ENCODE peak calls at places on chromosomes 12 and 14, in eight cellular contexts. One of them, this sample, is unnamed.

GRCh38 chr14:72888636-72889201 is 5.2 kb downstream of the DPF3 start:
- DNase-seq in kidney epithelial cell: no peak
- DNase-seq in cardiac muscle cell: no peak
- DNase-seq in choroid plexus epithelial cell: peak
- DNase-seq in hepatocyte: no peak
- DNase-seq in uterus: no peak
- DNase-seq in A549: no peak
- DNase-seq in tibial nerve: no peak
- DNase-seq in this sample: no peak

GRCh38 chr14:96581902-96582640 is 79.9 kb downstream of the PAPOLA start:
- DNase-seq in hepatocyte: no peak
- DNase-seq in A549: no peak
- DNase-seq in cardiac muscle cell: no peak
- DNase-seq in choroid plexus epithelial cell: no peak
- DNase-seq in kidney epithelial cell: no peak
- DNase-seq in uterus: no peak
- DNase-seq in tibial nerve: no peak
- DNase-seq in this sample: no peak

GRCh38 chr14:93430319-93430801 is 379 bp upstream of the UNC79 start:
- DNase-seq in kidney epithelial cell: no peak
- DNase-seq in uterus: no peak
- DNase-seq in choroid plexus epithelial cell: peak
- DNase-seq in cardiac muscle cell: peak
- DNase-seq in tibial nerve: no peak
- DNase-seq in A549: no peak
- DNase-seq in hepatocyte: peak
- DNase-seq in this sample: no peak

GRCh38 chr12:92334552-92334951 is 188.9 kb upstream of the BTG1 start:
- DNase-seq in kidney epithelial cell: no peak
- DNase-seq in A549: no peak
- DNase-seq in hepatocyte: no peak
- DNase-seq in choroid plexus epithelial cell: no peak
- DNase-seq in cardiac muscle cell: no peak
- DNase-seq in uterus: no peak
- DNase-seq in tibial nerve: no peak
- DNase-seq in this sample: no peak

GRCh38 chr12:128840862-128841468 is 12.3 kb upstream of the GLT1D1 start:
- DNase-seq in tibial nerve: no peak
- DNase-seq in cardiac muscle cell: no peak
- DNase-seq in choroid plexus epithelial cell: no peak
- DNase-seq in hepatocyte: no peak
- DNase-seq in kidney epithelial cell: no peak
- DNase-seq in A549: no peak
- DNase-seq in uterus: no peak
- DNase-seq in this sample: no peak

GRCh38 chr14:92748259-92749016 is at the start of gene LGMN:
- DNase-seq in hepatocyte: peak
- DNase-seq in kidney epithelial cell: peak
- DNase-seq in uterus: peak
- DNase-seq in A549: peak
- DNase-seq in choroid plexus epithelial cell: peak
- DNase-seq in cardiac muscle cell: peak
- DNase-seq in tibial nerve: peak
- DNase-seq in this sample: peak

GRCh38 chr14:105076805-105077648 is 11.8 kb upstream of the GPR132 start:
- DNase-seq in A549: no peak
- DNase-seq in uterus: no peak
- DNase-seq in kidney epithelial cell: no peak
- DNase-seq in cardiac muscle cell: no peak
- DNase-seq in tibial nerve: no peak
- DNase-seq in choroid plexus epithelial cell: no peak
- DNase-seq in hepatocyte: no peak
- DNase-seq in this sample: no peak

GRCh38 chr14:69331206-69331605 is 66.9 kb downstream of the ERH start:
- DNase-seq in kidney epithelial cell: no peak
- DNase-seq in tibial nerve: no peak
- DNase-seq in choroid plexus epithelial cell: no peak
- DNase-seq in cardiac muscle cell: no peak
- DNase-seq in hepatocyte: no peak
- DNase-seq in A549: no peak
- DNase-seq in uterus: no peak
- DNase-seq in this sample: no peak

GRCh38 chr14:83342590-83342989 is 1808.9 kb upstream of the SEL1L start:
- DNase-seq in kidney epithelial cell: no peak
- DNase-seq in A549: no peak
- DNase-seq in hepatocyte: no peak
- DNase-seq in tibial nerve: peak
- DNase-seq in cardiac muscle cell: no peak
- DNase-seq in choroid plexus epithelial cell: no peak
- DNase-seq in uterus: no peak
- DNase-seq in this sample: no peak

GRCh38 chr14:100675664-100676063 is 51.0 kb upstream of the DLK1 start:
- DNase-seq in kidney epithelial cell: no peak
- DNase-seq in cardiac muscle cell: no peak
- DNase-seq in tibial nerve: no peak
- DNase-seq in choroid plexus epithelial cell: no peak
- DNase-seq in hepatocyte: no peak
- DNase-seq in A549: no peak
- DNase-seq in uterus: no peak
- DNase-seq in this sample: no peak

GRCh38 chr14:69650948-69651369 is 39.6 kb downstream of the SUSD6 start:
- DNase-seq in hepatocyte: no peak
- DNase-seq in uterus: no peak
- DNase-seq in kidney epithelial cell: no peak
- DNase-seq in cardiac muscle cell: no peak
- DNase-seq in choroid plexus epithelial cell: no peak
- DNase-seq in A549: no peak
- DNase-seq in tibial nerve: no peak
- DNase-seq in this sample: no peak

GRCh38 chr14:21852775-21853174 is 179.2 kb upstream of the OR4E1 start:
- DNase-seq in uterus: no peak
- DNase-seq in kidney epithelial cell: no peak
- DNase-seq in tibial nerve: no peak
- DNase-seq in choroid plexus epithelial cell: no peak
- DNase-seq in A549: no peak
- DNase-seq in cardiac muscle cell: no peak
- DNase-seq in hepatocyte: no peak
- DNase-seq in this sample: no peak

GRCh38 chr14:21846227-21846885 is 172.7 kb upstream of the OR4E1 start:
- DNase-seq in hepatocyte: peak
- DNase-seq in kidney epithelial cell: no peak
- DNase-seq in cardiac muscle cell: peak
- DNase-seq in A549: peak
- DNase-seq in tibial nerve: peak
- DNase-seq in uterus: no peak
- DNase-seq in choroid plexus epithelial cell: peak
- DNase-seq in this sample: no peak

GRCh38 chr14:21852061-21852664 is 178.5 kb upstream of the OR4E1 start:
- DNase-seq in uterus: no peak
- DNase-seq in kidney epithelial cell: no peak
- DNase-seq in hepatocyte: peak
- DNase-seq in tibial nerve: peak
- DNase-seq in cardiac muscle cell: peak
- DNase-seq in A549: peak
- DNase-seq in choroid plexus epithelial cell: peak
- DNase-seq in this sample: no peak
- H3K4me3 ChIP-seq in uterus: no peak
- H3K4me3 ChIP-seq in kidney epithelial cell: no peak
- H3K4me3 ChIP-seq in hepatocyte: no peak
- H3K4me3 ChIP-seq in tibial nerve: no peak
- H3K4me3 ChIP-seq in cardiac muscle cell: no peak
- H3K4me3 ChIP-seq in A549: no peak
- H3K4me3 ChIP-seq in choroid plexus epithelial cell: no peak
- H3K4me3 ChIP-seq in this sample: no peak

GRCh38 chr12:91109148-91109564 is 2.1 kb downstream of the LUM start:
- DNase-seq in hepatocyte: peak
- DNase-seq in tibial nerve: peak
- DNase-seq in A549: peak
- DNase-seq in uterus: peak
- DNase-seq in kidney epithelial cell: no peak
- DNase-seq in choroid plexus epithelial cell: peak
- DNase-seq in cardiac muscle cell: peak
- DNase-seq in this sample: no peak
- H3K4me3 ChIP-seq in hepatocyte: peak
- H3K4me3 ChIP-seq in tibial nerve: peak
- H3K4me3 ChIP-seq in A549: no peak
- H3K4me3 ChIP-seq in uterus: peak
- H3K4me3 ChIP-seq in kidney epithelial cell: no peak
- H3K4me3 ChIP-seq in choroid plexus epithelial cell: peak
- H3K4me3 ChIP-seq in cardiac muscle cell: no peak
- H3K4me3 ChIP-seq in this sample: no peak

DNA sequence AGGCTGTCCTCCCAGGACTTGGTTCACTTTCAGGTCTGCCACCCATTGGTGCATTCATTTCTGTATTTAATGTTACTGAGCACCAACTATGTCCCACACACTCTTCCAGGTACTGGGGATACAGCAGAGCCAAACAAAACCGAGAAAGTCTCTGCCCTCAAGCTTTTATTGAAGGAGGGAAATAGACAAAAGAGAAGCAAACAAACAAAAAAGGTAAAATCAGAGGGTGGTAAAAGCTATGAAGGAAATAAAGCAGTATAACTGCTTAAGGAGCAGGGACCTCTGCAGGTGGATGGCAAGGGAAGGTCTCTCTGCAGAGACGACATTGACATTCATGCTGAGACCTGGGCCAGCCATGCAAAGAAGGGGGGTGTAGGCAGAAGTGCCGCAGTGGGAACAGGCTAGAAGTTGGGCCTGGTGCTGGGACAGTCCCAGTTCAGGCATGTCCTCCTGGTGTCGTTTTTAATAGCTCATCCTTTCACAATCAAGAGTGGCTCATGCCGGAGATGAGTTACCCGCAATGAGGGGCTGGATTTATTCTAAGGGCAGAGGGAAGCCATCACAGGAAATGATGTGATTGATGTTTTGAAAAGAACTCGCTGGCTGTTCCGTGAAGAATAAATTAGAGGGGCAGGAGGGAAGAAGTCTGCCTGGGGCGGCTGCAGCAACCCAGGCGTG is 72.8 kb downstream of the IRF2BPL start:
- DNase-seq in A549: peak
- DNase-seq in hepatocyte: no peak
- DNase-seq in cardiac muscle cell: no peak
- DNase-seq in kidney epithelial cell: no peak
- DNase-seq in choroid plexus epithelial cell: peak
- DNase-seq in tibial nerve: no peak
- DNase-seq in uterus: no peak
- DNase-seq in this sample: no peak
- H3K4me3 ChIP-seq in A549: peak
- H3K4me3 ChIP-seq in hepatocyte: no peak
- H3K4me3 ChIP-seq in cardiac muscle cell: no peak
- H3K4me3 ChIP-seq in kidney epithelial cell: no peak
- H3K4me3 ChIP-seq in choroid plexus epithelial cell: peak
- H3K4me3 ChIP-seq in tibial nerve: peak
- H3K4me3 ChIP-seq in uterus: peak
- H3K4me3 ChIP-seq in this sample: no peak

DNA sequence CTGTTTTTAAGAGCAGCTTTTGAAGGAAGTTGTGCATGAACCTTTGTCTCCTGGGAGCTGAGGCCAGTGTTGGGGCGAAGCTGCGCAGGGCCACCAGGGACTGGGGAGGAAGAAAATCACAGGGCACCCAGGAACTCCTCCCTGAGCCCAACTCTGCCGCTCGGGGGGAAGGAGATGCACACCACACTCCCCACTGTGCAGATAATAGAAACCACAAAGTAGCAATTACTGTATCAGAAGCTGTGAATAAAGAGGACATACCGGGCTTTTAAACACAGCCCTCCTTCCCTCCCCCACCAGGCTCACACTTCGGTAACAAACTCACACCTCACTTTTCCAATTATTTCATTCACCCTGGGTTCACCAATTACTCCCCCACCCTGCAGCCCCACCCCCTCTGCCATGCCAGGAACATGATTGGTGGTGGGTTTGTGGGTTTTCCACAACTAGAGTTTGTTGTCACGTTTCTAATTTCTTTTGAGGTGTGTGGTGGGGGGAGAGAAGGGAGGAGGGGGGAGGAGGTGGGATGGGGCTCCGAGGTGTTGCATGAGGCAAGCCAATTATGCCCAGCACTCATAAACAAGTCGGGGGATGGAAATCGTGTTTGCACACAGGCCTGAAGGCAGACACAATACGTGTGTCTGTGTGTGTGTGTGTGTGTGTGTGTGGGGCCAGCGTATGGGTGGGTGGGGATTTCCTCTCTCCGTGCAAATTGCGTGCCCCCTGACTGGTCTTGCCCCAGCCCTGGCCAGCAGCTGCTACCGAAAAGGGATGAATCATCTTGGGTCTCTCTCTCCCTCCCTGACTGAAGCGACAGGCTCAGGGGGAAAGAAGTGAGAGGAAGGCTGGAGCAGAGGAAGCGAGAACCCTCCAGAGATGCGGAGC is 103.3 kb downstream of the RBM19 start:
- DNase-seq in uterus: no peak
- DNase-seq in choroid plexus epithelial cell: peak
- DNase-seq in A549: peak
- DNase-seq in cardiac muscle cell: no peak
- DNase-seq in tibial nerve: no peak
- DNase-seq in kidney epithelial cell: peak
- DNase-seq in hepatocyte: peak
- DNase-seq in this sample: no peak
- H3K4me3 ChIP-seq in uterus: no peak
- H3K4me3 ChIP-seq in choroid plexus epithelial cell: no peak
- H3K4me3 ChIP-seq in A549: no peak
- H3K4me3 ChIP-seq in cardiac muscle cell: no peak
- H3K4me3 ChIP-seq in tibial nerve: no peak
- H3K4me3 ChIP-seq in kidney epithelial cell: no peak
- H3K4me3 ChIP-seq in hepatocyte: no peak
- H3K4me3 ChIP-seq in this sample: no peak

GRCh38 chr14:20802341-20803084 is at the start of gene RNASE1:
- DNase-seq in tibial nerve: peak
- DNase-seq in A549: peak
- DNase-seq in hepatocyte: peak
- DNase-seq in choroid plexus epithelial cell: no peak
- DNase-seq in cardiac muscle cell: no peak
- DNase-seq in uterus: no peak
- DNase-seq in kidney epithelial cell: no peak
- DNase-seq in this sample: no peak
- H3K4me3 ChIP-seq in tibial nerve: peak
- H3K4me3 ChIP-seq in A549: no peak
- H3K4me3 ChIP-seq in hepatocyte: no peak
- H3K4me3 ChIP-seq in choroid plexus epithelial cell: no peak
- H3K4me3 ChIP-seq in cardiac muscle cell: no peak
- H3K4me3 ChIP-seq in uterus: peak
- H3K4me3 ChIP-seq in kidney epithelial cell: no peak
- H3K4me3 ChIP-seq in this sample: no peak

DNA sequence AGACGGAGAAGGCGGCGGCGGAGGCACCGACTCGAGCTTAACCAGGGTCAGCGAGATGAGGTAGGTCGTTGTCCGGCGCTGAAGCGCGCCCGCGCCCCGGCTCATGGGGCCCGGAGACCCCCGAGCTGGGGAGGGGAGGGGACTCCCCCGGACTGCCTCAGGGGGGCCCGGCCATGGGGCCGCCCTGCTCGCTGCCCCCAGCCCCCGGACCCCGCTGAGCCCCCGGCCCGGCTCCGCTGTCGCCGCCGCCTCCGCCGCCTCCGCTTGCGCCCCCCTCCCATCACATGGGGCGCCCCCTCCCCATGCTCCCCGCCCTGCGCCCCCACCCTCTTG is 434 bp downstream of the AGAP2 start:
- DNase-seq in tibial nerve: no peak
- DNase-seq in A549: no peak
- DNase-seq in kidney epithelial cell: no peak
- DNase-seq in choroid plexus epithelial cell: no peak
- DNase-seq in hepatocyte: no peak
- DNase-seq in uterus: no peak
- DNase-seq in cardiac muscle cell: no peak
- DNase-seq in this sample: no peak
- H3K4me3 ChIP-seq in tibial nerve: peak
- H3K4me3 ChIP-seq in A549: peak
- H3K4me3 ChIP-seq in kidney epithelial cell: no peak
- H3K4me3 ChIP-seq in choroid plexus epithelial cell: peak
- H3K4me3 ChIP-seq in hepatocyte: peak
- H3K4me3 ChIP-seq in uterus: no peak
- H3K4me3 ChIP-seq in cardiac muscle cell: peak
- H3K4me3 ChIP-seq in this sample: no peak

GRCh38 chr14:62980693-62981092 is 64.6 kb downstream of the KCNH5 start:
- DNase-seq in choroid plexus epithelial cell: no peak
- DNase-seq in cardiac muscle cell: no peak
- DNase-seq in hepatocyte: no peak
- DNase-seq in uterus: no peak
- DNase-seq in tibial nerve: no peak
- DNase-seq in kidney epithelial cell: no peak
- DNase-seq in A549: no peak
- DNase-seq in this sample: no peak
- H3K4me3 ChIP-seq in choroid plexus epithelial cell: no peak
- H3K4me3 ChIP-seq in cardiac muscle cell: no peak
- H3K4me3 ChIP-seq in hepatocyte: no peak
- H3K4me3 ChIP-seq in uterus: no peak
- H3K4me3 ChIP-seq in tibial nerve: no peak
- H3K4me3 ChIP-seq in kidney epithelial cell: no peak
- H3K4me3 ChIP-seq in A549: no peak
- H3K4me3 ChIP-seq in this sample: no peak

This sample was measured in retinal pigment epithelial cell.